ENCODE peak calls at places on chromosome 9, in five cellular contexts. A, V, S, X and B are unnamed samples.

GRCh38 chr9:112850840-112851239 is 39.8 kb downstream of the SLC46A2 start:
- DNase-seq in V (no peak), S (no peak), A (no peak), X (no peak), B (no peak)

GRCh38 chr9:3490957-3491356 is 34.8 kb downstream of the RFX3 start:
- DNase-seq in S (no peak), V (no peak), A (no peak), X (no peak), B (no peak)

GRCh38 chr9:127090341-127090985 is 32.0 kb downstream of the ANGPTL2 start:
- DNase-seq in S (no peak), X (no peak), V (no peak), A (peak), B (no peak)

GRCh38 chr9:7963026-7963425 is 163.4 kb upstream of the DMAC1 start:
- DNase-seq in S (no peak), V (no peak), X (no peak), A (no peak), B (no peak)

GRCh38 chr9:6417186-6417585 is 4.2 kb downstream of the UHRF2 start:
- DNase-seq in X (no peak), S (no peak), V (no peak), A (no peak), B (no peak)

GRCh38 chr9:88874391-88874790 is 116.9 kb upstream of the S1PR3 start:
- DNase-seq in V (no peak), X (no peak), S (no peak), A (no peak), B (no peak)

GRCh38 chr9:99515874-99516656 is 294.0 kb downstream of the SEC61B start:
- DNase-seq in V (no peak), X (peak), S (no peak), A (no peak), B (no peak)

GRCh38 chr9:110650991-110651411 is 17.6 kb upstream of the MUSK start:
- DNase-seq in A (no peak), V (no peak), S (peak), X (no peak), B (peak)

GRCh38 chr9:3858961-3859360 is 333.2 kb upstream of the RFX3 start:
- DNase-seq in A (no peak), X (no peak), S (no peak), V (no peak), B (no peak)

GRCh38 chr9:16615451-16615850 is 255.0 kb downstream of the BNC2 start:
- DNase-seq in V (no peak), A (no peak), X (no peak), S (no peak), B (no peak)

GRCh38 chr9:131105952-131106351 is 9.6 kb downstream of the AIF1L start:
- DNase-seq in V (no peak), X (no peak), A (no peak), S (no peak), B (no peak)

GRCh38 chr9:91954841-91955471 is 4.9 kb upstream of the ROR2 start:
- DNase-seq in V (no peak), S (peak), A (peak), X (no peak), B (peak)

GRCh38 chr9:36504154-36504550 is 68.5 kb upstream of the MELK start:
- DNase-seq in V (no peak), A (no peak), S (no peak), X (no peak), B (no peak)

GRCh38 chr9:127444283-127444920 is 6.8 kb downstream of the RPL12 start:
- DNase-seq in V (no peak), S (no peak), X (no peak), A (no peak), B (no peak)

GRCh38 chr9:113646946-113647914 is 183.7 kb downstream of the RGS3 start:
- DNase-seq in S (no peak), A (peak), V (no peak), X (no peak), B (no peak)

GRCh38 chr9:137614631-137615386 is 4.0 kb upstream of the EHMT1 start:
- DNase-seq in X (no peak), A (no peak), V (no peak), S (no peak), B (no peak)

GRCh38 chr9:72661401-72662135 is 140.2 kb downstream of the TMC1 start:
- DNase-seq in V (no peak), A (no peak), X (no peak), S (peak), B (no peak)

GRCh38 chr9:113738898-113739604 is 137.1 kb upstream of the ZNF618 start:
- DNase-seq in X (peak), S (no peak), A (no peak), V (no peak), B (peak)

GRCh38 chr9:132644251-132644650 is 25.5 kb downstream of the DDX31 start:
- DNase-seq in X (no peak), S (no peak), V (no peak), A (no peak), B (no peak)

GRCh38 chr9:23851024-23851629 is 25.1 kb upstream of the ELAVL2 start:
- DNase-seq in X (no peak), S (no peak), A (no peak), V (no peak), B (no peak)

GRCh38 chr9:79610019-79610760 is 38.4 kb downstream of the TLE4 start:
- DNase-seq in A (no peak), X (no peak), S (peak), V (no peak), B (no peak)

GRCh38 chr9:104795857-104796256 is 31.9 kb downstream of the NIPSNAP3B start:
- DNase-seq in X (no peak), V (no peak), A (no peak), S (no peak), B (no peak)

GRCh38 chr9:18429065-18429464 is 44.9 kb upstream of the ADAMTSL1 start:
- DNase-seq in V (no peak), A (no peak), S (no peak), X (no peak), B (no peak)

GRCh38 chr9:125484632-125485282 is 222.3 kb downstream of the MAPKAP1 start:
- DNase-seq in V (no peak), X (no peak), A (peak), S (peak), B (peak)

GRCh38 chr9:118482311-118482710 is 778.1 kb downstream of the TLR4 start:
- DNase-seq in X (no peak), A (no peak), V (no peak), S (no peak), B (no peak)

GRCh38 chr9:121902483-121903135 is 190.5 kb downstream of the TTLL11 start:
- DNase-seq in V (no peak), A (no peak), X (no peak), S (peak), B (no peak)

GRCh38 chr9:76373173-76373771 is 21.0 kb downstream of the RFK start:
- DNase-seq in X (no peak), V (peak), A (peak), S (peak), B (no peak)

GRCh38 chr9:117662651-117663050 is 41.6 kb upstream of the TLR4 start:
- DNase-seq in S (no peak), X (no peak), V (no peak), A (no peak), B (no peak)

GRCh38 chr9:127541865-127542264 is 70.2 kb upstream of the STXBP1 start:
- DNase-seq in A (peak), V (peak), S (no peak), X (no peak), B (no peak)

GRCh38 chr9:32404856-32405255 is 20.4 kb downstream of the ACO1 start:
- DNase-seq in S (no peak), X (no peak), V (no peak), A (no peak), B (no peak)

GRCh38 chr9:6897831-6898230 is 140.1 kb downstream of the KDM4C start:
- DNase-seq in A (no peak), X (no peak), S (no peak), V (no peak), B (no peak)

GRCh38 chr9:127139775-127140174 is 17.3 kb upstream of the ANGPTL2 start:
- DNase-seq in X (no peak), S (no peak), V (no peak), A (no peak), B (peak)

GRCh38 chr9:16368425-16369087 is 501.9 kb downstream of the BNC2 start:
- DNase-seq in V (peak), A (no peak), S (no peak), X (no peak), B (peak)

GRCh38 chr9:25003686-25004085 is 458.0 kb upstream of the IZUMO3 start:
- DNase-seq in S (no peak), A (no peak), V (no peak), X (peak), B (no peak)

GRCh38 chr9:94212091-94212490 is 47.0 kb upstream of the ZNF169 start:
- DNase-seq in V (no peak), X (no peak), A (no peak), S (peak), B (no peak)
- TF ChIP-seq CTCF in V (no peak), X (no peak), A (no peak), S (no peak), B (no peak)

GRCh38 chr9:109481747-109482325 is 16.3 kb downstream of the PTPN3 start:
- DNase-seq in S (no peak), A (no peak), V (no peak), X (no peak), B (no peak)
- TF ChIP-seq CTCF in S (no peak), A (no peak), V (no peak), X (no peak), B (no peak)

DNA sequence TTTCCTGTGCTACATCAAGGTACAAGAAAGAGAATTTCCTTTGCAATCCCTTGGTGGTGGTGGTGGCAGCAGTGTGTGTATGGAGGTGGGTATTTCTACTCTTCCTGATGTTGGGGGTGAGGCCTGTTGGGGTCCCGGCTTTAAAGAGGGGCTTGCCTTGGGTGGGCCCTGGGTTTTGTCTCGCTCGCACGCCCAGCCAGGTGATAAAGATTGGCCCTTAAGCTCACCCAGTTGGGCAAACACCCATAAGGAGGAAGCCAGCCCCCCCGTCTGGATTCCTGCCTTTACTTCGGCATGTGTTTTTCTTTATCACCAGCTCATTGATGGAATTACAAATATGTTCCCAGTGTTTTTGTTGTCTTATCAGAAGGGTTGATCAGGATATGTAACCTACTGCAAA is 16.0 kb upstream of the SARDH start:
- DNase-seq in S (no peak), A (peak), X (no peak), V (no peak), B (peak)
- TF ChIP-seq CTCF in S (no peak), A (no peak), X (no peak), V (no peak), B (no peak)

GRCh38 chr9:95111716-95112115 is 205.8 kb downstream of the FANCC start:
- DNase-seq in X (no peak), V (no peak), S (no peak), A (peak), B (no peak)

GRCh38 chr9:95112436-95113280 is 204.9 kb downstream of the FANCC start:
- DNase-seq in S (no peak), V (no peak), X (no peak), A (peak), B (no peak)

GRCh38 chr9:95115104-95115503 is 202.4 kb downstream of the FANCC start:
- DNase-seq in V (no peak), A (peak), X (no peak), S (no peak), B (no peak)

GRCh38 chr9:95116820-95117204 is 200.7 kb downstream of the FANCC start:
- DNase-seq in A (peak), S (no peak), V (no peak), X (no peak), B (no peak)

DNA sequence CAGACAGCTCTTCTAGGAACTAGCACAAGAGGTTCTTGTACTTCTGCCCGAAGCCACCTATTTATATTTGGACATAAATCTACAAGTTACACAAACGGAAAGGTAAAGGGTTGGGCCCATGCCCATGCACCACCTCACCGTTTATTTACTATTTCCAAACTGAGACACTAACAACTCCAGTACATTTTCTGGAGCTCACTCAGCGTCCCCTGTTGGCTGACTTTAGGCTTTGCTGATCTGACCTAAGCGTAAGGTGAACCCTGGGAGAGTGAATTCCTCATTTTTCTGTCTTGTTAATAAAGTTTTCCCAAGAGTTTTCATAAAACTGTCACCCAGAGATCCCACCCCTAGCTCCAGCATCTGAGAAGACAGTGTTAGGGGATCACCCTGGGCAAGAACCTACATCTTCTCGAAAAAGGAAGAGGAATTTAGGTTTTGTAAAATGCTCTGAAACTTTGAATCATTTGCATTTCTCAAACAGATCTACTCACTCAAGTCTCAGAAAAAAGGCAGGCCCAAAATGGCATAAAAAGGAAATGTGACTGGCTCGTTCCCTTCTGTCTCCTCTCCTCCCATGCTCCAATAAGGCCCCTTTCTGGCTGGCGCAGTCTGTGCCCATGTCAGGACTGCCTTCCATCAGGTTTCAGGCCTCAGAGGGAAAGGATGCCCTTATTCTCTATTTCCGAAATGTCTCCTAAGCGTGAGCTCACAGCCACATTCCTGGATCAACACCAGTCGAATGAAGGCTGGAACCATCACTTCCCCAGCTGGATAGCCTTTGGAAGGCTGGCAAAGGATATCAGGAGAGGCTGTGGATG is 201.3 kb downstream of the FANCC start:
- DNase-seq in S (no peak), A (peak), V (no peak), X (no peak), B (no peak)
- TF ChIP-seq CTCF in S (peak), A (peak), V (no peak), X (no peak), B (peak)

GRCh38 chr9:124038790-124039633 is 27.4 kb downstream of the LHX2 start:
- DNase-seq in X (no peak), V (no peak), S (no peak), A (peak), B (no peak)
- TF ChIP-seq CTCF in X (no peak), V (no peak), S (peak), A (no peak), B (peak)

GRCh38 chr9:34492051-34492450 is 30.7 kb downstream of the ENHO start:
- DNase-seq in S (no peak), V (no peak), X (no peak), A (no peak), B (no peak)
- TF ChIP-seq CTCF in S (no peak), V (no peak), X (no peak), A (no peak), B (no peak)

DNA sequence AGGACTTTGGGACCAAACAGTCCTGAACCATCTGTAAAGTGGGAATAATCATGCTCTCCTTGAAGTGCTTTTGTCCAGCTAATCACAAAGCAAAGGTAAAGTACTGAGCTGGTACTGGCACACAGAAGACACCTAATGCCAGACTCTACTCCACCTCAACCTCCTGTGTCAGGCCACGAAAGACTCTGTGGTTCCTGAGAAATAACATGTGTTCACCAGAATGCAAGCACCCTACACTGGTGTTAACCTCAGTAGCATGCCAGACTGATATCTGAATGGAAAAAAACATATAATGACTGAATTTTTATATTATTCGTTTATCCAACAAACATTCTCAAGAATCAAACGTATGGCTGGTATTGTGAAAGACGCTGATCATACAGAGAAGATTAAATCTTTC is 97.1 kb upstream of the IFNE start:
- DNase-seq in A (no peak), V (no peak), S (no peak), X (no peak), B (no peak)
- TF ChIP-seq CTCF in A (no peak), V (no peak), S (no peak), X (no peak), B (no peak)

GRCh38 chr9:75109210-75109839 is 21.0 kb downstream of the OSTF1 start:
- DNase-seq in X (no peak), A (no peak), S (no peak), V (no peak), B (no peak)
- TF ChIP-seq CTCF in X (no peak), A (no peak), S (no peak), V (no peak), B (no peak)

GRCh38 chr9:129720865-129721545 is 31.8 kb downstream of the PTGES start:
- DNase-seq in V (no peak), X (no peak), S (no peak), A (no peak), B (no peak)
- TF ChIP-seq CTCF in V (no peak), X (no peak), S (peak), A (no peak), B (no peak)

GRCh38 chr9:69027355-69028097 is 8.0 kb upstream of the FXN start:
- DNase-seq in A (no peak), S (peak), V (no peak), X (peak), B (no peak)
- TF ChIP-seq CTCF in A (peak), S (peak), V (no peak), X (peak), B (peak)